ENCODE peak calls at places on chromosomes 1 and 21, in eight cellular contexts. F is PC-3; T is G401; O is esophagus muscularis mucosa; Q is non-pigmented ciliary epithelial cell; B is pulmonary artery endothelial cell; P is activated naive CD8-positive, alpha-beta T cell treated with anti-CD3 and anti-CD28 coated beads for 36 hours; C is GM13977. X is an unnamed sample.
A peak's percentile ranks its signal among the peaks of the same experiment; 100 is the strongest.

GRCh38 chr1:42955311-42956063 is 3.2 kb downstream of the SLC2A1 start:
- DNase-seq in F (no peak), T (no peak), O (no peak), Q (no peak), B (no peak), P (no peak), C (no peak), X (no peak)

GRCh38 chr1:147177611-147178370 is 5.5 kb upstream of the PRKAB2 start:
- DNase-seq in F (peak; percentile 64), T (no peak), O (no peak), Q (no peak), B (no peak), P (no peak), C (no peak), X (peak; percentile 48)

GRCh38 chr21:37166733-37167132 is 93.7 kb downstream of the TTC3 start:
- DNase-seq in F (peak; percentile 58), T (peak; percentile 53), O (no peak), Q (no peak), B (no peak), P (no peak), C (peak; percentile 25), X (no peak)

GRCh38 chr1:195898924-195899323 is 709.3 kb downstream of the KCNT2 start:
- DNase-seq in F (no peak), T (no peak), O (no peak), Q (no peak), B (no peak), P (no peak), C (no peak), X (no peak)

GRCh38 chr1:239288964-239289535 is 97.3 kb upstream of the CHRM3 start:
- DNase-seq in F (peak; percentile 20), T (no peak), O (no peak), Q (no peak), B (no peak), P (no peak), C (no peak), X (no peak)

GRCh38 chr1:78475888-78476610 is 14.7 kb upstream of the PTGFR start:
- DNase-seq in F (peak; percentile 50), T (no peak), O (no peak), Q (no peak), B (no peak), P (no peak), C (no peak), X (no peak)

GRCh38 chr21:31879251-31879650 is 6.4 kb downstream of the HUNK start:
- DNase-seq in F (no peak), T (peak; percentile 62), O (no peak), Q (no peak), B (no peak), P (no peak), C (no peak), X (no peak)

GRCh38 chr1:64505944-64506658 is 36.2 kb downstream of the CACHD1 start:
- DNase-seq in F (peak; percentile 54), T (no peak), O (no peak), Q (peak; percentile 45), B (no peak), P (peak; percentile 33), C (no peak), X (no peak)